ENCODE peak calls at places on chromosome 13, in four cellular contexts. Q, M, F and H are unnamed samples.

GRCh38 chr13:48108106-48108505 is 13.2 kb upstream of the MED4 start:
- DNase-seq in F (no peak), Q (no peak), M (no peak), H (no peak)

GRCh38 chr13:24668511-24668910 is 11.7 kb upstream of the ATP12A start:
- DNase-seq in M (no peak), F (no peak), Q (no peak), H (no peak)

GRCh38 chr13:44758595-44759221 is 182.6 kb upstream of the TSC22D1 start:
- DNase-seq in Q (no peak), M (no peak), F (no peak), H (peak; percentile 96)

GRCh38 chr13:31476266-31476665 is 263.1 kb upstream of the RXFP2 start:
- DNase-seq in F (no peak), Q (no peak), M (no peak), H (no peak)

GRCh38 chr13:79385694-79386093 is 20.4 kb downstream of the RBM26 start:
- DNase-seq in F (no peak), Q (no peak), M (no peak), H (peak; percentile 56)

GRCh38 chr13:110651271-110651670 is 35.9 kb downstream of the NAXD start:
- DNase-seq in F (no peak), M (no peak), Q (no peak), H (no peak)

GRCh38 chr13:99959538-99960230 is 11.9 kb downstream of the ZIC5 start:
- DNase-seq in Q (no peak), F (no peak), M (no peak), H (no peak)

GRCh38 chr13:50805805-50806204 is 37.7 kb downstream of the DLEU7 start:
- DNase-seq in M (peak; percentile 8), Q (peak; percentile 41), F (no peak), H (peak; percentile 10)

GRCh38 chr13:67844544-67844943 is 614.4 kb upstream of the PCDH9 start:
- DNase-seq in Q (no peak), F (no peak), M (no peak), H (no peak)

GRCh38 chr13:30038884-30039283 is 188.5 kb upstream of the UBL3 start:
- DNase-seq in F (no peak), M (no peak), Q (no peak), H (no peak)

GRCh38 chr13:75934889-75935288 is 298.8 kb downstream of the LMO7 start:
- DNase-seq in M (no peak), F (no peak), Q (no peak), H (peak; percentile 6)

GRCh38 chr13:44969858-44970484 is 19.3 kb downstream of the NUFIP1 start:
- DNase-seq in Q (peak; percentile 32), F (no peak), M (peak; percentile 26), H (peak; percentile 13)

GRCh38 chr13:47904891-47905290 is 96.2 kb downstream of the SUCLA2 start:
- DNase-seq in M (no peak), F (no peak), Q (no peak), H (no peak)

GRCh38 chr13:33467556-33467955 is 182.0 kb upstream of the STARD13 start:
- DNase-seq in Q (no peak), F (no peak), M (no peak), H (no peak)

GRCh38 chr13:88622362-88622973 is 951.3 kb downstream of the SLITRK5 start:
- DNase-seq in M (no peak), Q (no peak), F (no peak), H (peak; percentile 83)

GRCh38 chr13:95457294-95457693 is 95.2 kb upstream of the CLDN10 start:
- DNase-seq in Q (no peak), M (no peak), F (no peak), H (no peak)

GRCh38 chr13:53941588-53942190 is 913.1 kb downstream of the OLFM4 start:
- DNase-seq in M (no peak), Q (no peak), F (no peak), H (no peak)

GRCh38 chr13:28792992-28793391 is 27.1 kb upstream of the MTUS2 start:
- DNase-seq in Q (no peak), F (no peak), M (no peak), H (peak; percentile 20)

GRCh38 chr13:61039302-61039701 is 376.3 kb downstream of the PCDH20 start:
- DNase-seq in Q (no peak), F (no peak), M (no peak), H (no peak)

GRCh38 chr13:19150712-19151228 is 30.9 kb downstream of the TUBA3C start:
- DNase-seq in F (no peak), M (no peak), Q (no peak), H (no peak)

GRCh38 chr13:52991344-52992020 is 37.1 kb upstream of the OLFM4 start:
- DNase-seq in Q (no peak), F (no peak), M (no peak), H (no peak)

GRCh38 chr13:28551498-28551895 is 56.6 kb upstream of the FLT1 start:
- DNase-seq in Q (no peak), M (no peak), F (no peak), H (no peak)

GRCh38 chr13:94028234-94029145 is 451.0 kb downstream of the DCT start:
- DNase-seq in F (no peak), Q (no peak), M (no peak), H (no peak)

GRCh38 chr13:44148159-44148929 is 225.3 kb upstream of the SERP2 start:
- DNase-seq in M (no peak), F (no peak), Q (no peak), H (no peak)

GRCh38 chr13:93180376-93180966 is 46.1 kb upstream of the GPC6 start:
- DNase-seq in Q (no peak), F (no peak), M (no peak), H (peak; percentile 34)

GRCh38 chr13:24127116-24127631 is 33.3 kb upstream of the SPATA13 start:
- DNase-seq in F (no peak), M (no peak), Q (no peak), H (no peak)

GRCh38 chr13:44273991-44274810 is 99.4 kb upstream of the SERP2 start:
- DNase-seq in F (no peak), M (no peak), Q (peak; percentile 79), H (no peak)

GRCh38 chr13:99322297-99323103 is 15.3 kb upstream of the GPR183 start:
- DNase-seq in F (no peak), Q (no peak), M (no peak), H (peak; percentile 61)

GRCh38 chr13:73190477-73190876 is 131.7 kb downstream of the KLF5 start:
- DNase-seq in F (no peak), Q (no peak), M (no peak), H (no peak)

GRCh38 chr13:104737713-104738112 is 1671.5 kb upstream of the SLC10A2 start:
- DNase-seq in M (no peak), F (no peak), Q (no peak), H (peak; percentile 9)

GRCh38 chr13:73275163-73275562 is 216.4 kb downstream of the KLF5 start:
- DNase-seq in Q (no peak), M (no peak), F (no peak), H (no peak)

GRCh38 chr13:112160558-112160957 is 93.6 kb downstream of the SOX1 start:
- DNase-seq in M (no peak), Q (no peak), F (no peak), H (no peak)

GRCh38 chr13:112158961-112159360 is 92.0 kb downstream of the SOX1 start:
- DNase-seq in F (no peak), M (no peak), Q (no peak), H (no peak)

GRCh38 chr13:112165712-112166111 is 98.8 kb downstream of the SOX1 start:
- DNase-seq in M (no peak), F (no peak), Q (no peak), H (no peak)

GRCh38 chr13:112159575-112160547 is 92.9 kb downstream of the SOX1 start:
- DNase-seq in F (no peak), M (no peak), Q (no peak), H (no peak)

GRCh38 chr13:112161441-112162301 is 94.7 kb downstream of the SOX1 start:
- DNase-seq in M (no peak), Q (no peak), F (no peak), H (no peak)
- H3K27ac ChIP-seq in M (no peak overlapping the region), Q (no peak overlapping the region), F (no peak overlapping the region), H (no peak overlapping the region)

GRCh38 chr13:42395066-42395821 is 123.3 kb downstream of the AKAP11 start:
- DNase-seq in F (no peak), M (no peak), Q (no peak), H (no peak)

GRCh38 chr13:42396901-42397670 is 125.1 kb downstream of the AKAP11 start:
- DNase-seq in M (no peak), F (no peak), Q (no peak), H (no peak)

GRCh38 chr13:42398542-42398941 is 126.6 kb downstream of the AKAP11 start:
- DNase-seq in M (no peak), Q (no peak), F (no peak), H (no peak)

GRCh38 chr13:42394361-42395065 is 122.6 kb downstream of the AKAP11 start:
- DNase-seq in M (no peak), Q (no peak), F (no peak), H (no peak)

DNA sequence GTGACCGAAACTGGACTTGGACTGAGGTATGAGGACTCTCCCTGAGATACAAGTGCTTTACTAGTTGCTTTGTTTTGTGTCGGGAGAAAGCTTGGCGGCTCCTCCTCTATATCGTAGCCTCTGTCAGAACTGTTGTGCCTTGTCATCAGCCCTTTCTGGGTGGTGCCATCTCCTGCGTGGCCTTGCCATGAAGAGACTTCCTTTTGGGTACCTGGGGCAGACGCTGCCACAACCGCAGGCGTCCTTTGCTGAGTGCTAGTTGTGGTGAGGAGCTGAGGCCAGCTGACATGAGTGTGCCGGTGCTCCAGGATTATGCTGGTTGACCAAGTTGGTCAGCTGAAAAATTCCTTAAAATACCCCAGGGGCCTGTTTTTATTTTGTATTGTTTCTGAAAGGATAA is 124.5 kb downstream of the AKAP11 start:
- DNase-seq in Q (no peak), M (no peak), F (no peak), H (no peak)
- H3K27ac ChIP-seq in Q (no peak overlapping the region), M (no peak overlapping the region), F (no peak overlapping the region), H (no peak overlapping the region)

GRCh38 chr13:43077446-43077845 is 54.1 kb downstream of the DNAJC15 start:
- DNase-seq in Q (no peak), M (no peak), F (no peak), H (no peak)
- H3K27ac ChIP-seq in Q (no peak overlapping the region), M (no peak overlapping the region), F (no peak overlapping the region), H (no peak overlapping the region)

DNA sequence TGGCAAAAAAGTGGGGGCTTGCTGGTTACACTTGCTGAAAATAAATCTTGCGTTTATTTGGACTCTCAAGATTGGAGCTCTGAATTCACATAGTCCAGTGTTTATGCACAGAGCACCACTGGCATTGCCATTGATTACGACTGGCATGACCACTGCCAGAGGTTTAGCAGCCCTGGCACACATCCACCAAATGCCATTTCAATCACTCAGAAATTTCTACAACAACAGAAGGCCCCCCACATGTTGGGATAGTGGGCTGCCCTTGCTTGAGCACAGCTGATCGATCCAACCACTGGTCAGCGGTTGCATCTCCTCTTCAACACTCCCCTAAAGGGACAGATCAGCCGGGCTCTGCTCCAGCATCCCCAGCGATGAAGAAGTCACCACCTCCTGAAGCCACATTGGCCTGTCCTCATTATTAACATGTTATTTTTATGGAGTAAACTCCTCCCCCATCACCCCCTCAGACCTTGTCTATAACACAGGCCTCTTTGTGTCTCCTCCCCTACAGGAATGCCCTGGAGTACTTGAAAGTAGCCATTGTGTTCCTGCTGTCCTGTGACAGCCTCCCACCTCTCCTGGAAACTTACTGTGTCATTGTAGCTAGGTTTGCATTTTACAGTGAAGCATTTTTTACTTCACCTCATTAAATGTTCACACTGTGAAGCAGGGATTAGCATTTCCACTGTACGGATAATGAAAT is 51.3 kb downstream of the CDADC1 start:
- DNase-seq in Q (no peak), F (no peak), M (no peak), H (no peak)
- H3K27ac ChIP-seq in Q (no peak overlapping the region), F (no peak overlapping the region), M (no peak overlapping the region), H (no peak overlapping the region)